ENCODE peak calls at places on chromosomes 5 and 9, in ten cellular contexts. One of them, this sample, is unnamed.

GRCh38 chr9:134328841-134329575 is 2.8 kb downstream of the RXRA start:
- DNase-seq in AG09319: no peak
- DNase-seq in AG10803: peak
- DNase-seq in SHP77: no peak
- DNase-seq in ecto neural progenitor cell: no peak
- DNase-seq in neural progenitor cell: peak
- DNase-seq in stimulated activated CD4-positive, alpha-beta T cell treated with anti-CD3 and anti-CD28 coated beads, Interleukin-15, amount 100 ng/mL, for 24 hours: no peak
- DNase-seq in left kidney: peak
- DNase-seq in choroid plexus epithelial cell: peak
- DNase-seq in cardiac muscle cell: peak
- DNase-seq in this sample: no peak

GRCh38 chr5:17381926-17382325 is 116.1 kb upstream of the TAF11L2 start:
- DNase-seq in cardiac muscle cell: no peak
- DNase-seq in stimulated activated CD4-positive, alpha-beta T cell treated with anti-CD3 and anti-CD28 coated beads, Interleukin-15, amount 100 ng/mL, for 24 hours: no peak
- DNase-seq in left kidney: no peak
- DNase-seq in AG09319: no peak
- DNase-seq in neural progenitor cell: no peak
- DNase-seq in SHP77: no peak
- DNase-seq in AG10803: no peak
- DNase-seq in choroid plexus epithelial cell: no peak
- DNase-seq in ecto neural progenitor cell: no peak
- DNase-seq in this sample: no peak

GRCh38 chr9:136160939-136161610 is 42.4 kb upstream of the TMEM250 start:
- DNase-seq in choroid plexus epithelial cell: no peak
- DNase-seq in AG09319: no peak
- DNase-seq in neural progenitor cell: no peak
- DNase-seq in stimulated activated CD4-positive, alpha-beta T cell treated with anti-CD3 and anti-CD28 coated beads, Interleukin-15, amount 100 ng/mL, for 24 hours: no peak
- DNase-seq in AG10803: no peak
- DNase-seq in SHP77: no peak
- DNase-seq in ecto neural progenitor cell: no peak
- DNase-seq in cardiac muscle cell: no peak
- DNase-seq in left kidney: peak
- DNase-seq in this sample: no peak

GRCh38 chr5:71932649-71933338 is 174.5 kb upstream of the MAP1B start:
- DNase-seq in AG10803: peak
- DNase-seq in SHP77: peak
- DNase-seq in left kidney: peak
- DNase-seq in AG09319: no peak
- DNase-seq in ecto neural progenitor cell: peak
- DNase-seq in cardiac muscle cell: peak
- DNase-seq in choroid plexus epithelial cell: peak
- DNase-seq in neural progenitor cell: peak
- DNase-seq in stimulated activated CD4-positive, alpha-beta T cell treated with anti-CD3 and anti-CD28 coated beads, Interleukin-15, amount 100 ng/mL, for 24 hours: no peak
- DNase-seq in this sample: peak

GRCh38 chr5:150487199-150488061 is 20.5 kb upstream of the NDST1 start:
- DNase-seq in AG10803: peak
- DNase-seq in stimulated activated CD4-positive, alpha-beta T cell treated with anti-CD3 and anti-CD28 coated beads, Interleukin-15, amount 100 ng/mL, for 24 hours: no peak
- DNase-seq in AG09319: no peak
- DNase-seq in cardiac muscle cell: no peak
- DNase-seq in choroid plexus epithelial cell: no peak
- DNase-seq in left kidney: peak
- DNase-seq in SHP77: peak
- DNase-seq in neural progenitor cell: no peak
- DNase-seq in ecto neural progenitor cell: no peak
- DNase-seq in this sample: no peak

GRCh38 chr9:70131296-70131695 is 87.6 kb downstream of the MAMDC2 start:
- DNase-seq in AG09319: no peak
- DNase-seq in cardiac muscle cell: no peak
- DNase-seq in neural progenitor cell: no peak
- DNase-seq in left kidney: no peak
- DNase-seq in AG10803: no peak
- DNase-seq in choroid plexus epithelial cell: no peak
- DNase-seq in SHP77: no peak
- DNase-seq in ecto neural progenitor cell: no peak
- DNase-seq in stimulated activated CD4-positive, alpha-beta T cell treated with anti-CD3 and anti-CD28 coated beads, Interleukin-15, amount 100 ng/mL, for 24 hours: no peak
- DNase-seq in this sample: no peak

GRCh38 chr5:171678631-171679030 is 107.0 kb upstream of the SMIM23 start:
- DNase-seq in choroid plexus epithelial cell: no peak
- DNase-seq in neural progenitor cell: no peak
- DNase-seq in cardiac muscle cell: no peak
- DNase-seq in AG10803: no peak
- DNase-seq in ecto neural progenitor cell: no peak
- DNase-seq in stimulated activated CD4-positive, alpha-beta T cell treated with anti-CD3 and anti-CD28 coated beads, Interleukin-15, amount 100 ng/mL, for 24 hours: no peak
- DNase-seq in AG09319: no peak
- DNase-seq in SHP77: no peak
- DNase-seq in left kidney: no peak
- DNase-seq in this sample: no peak

GRCh38 chr5:50711280-50711679 is 44.8 kb downstream of the PARP8 start:
- DNase-seq in left kidney: peak
- DNase-seq in AG09319: no peak
- DNase-seq in AG10803: peak
- DNase-seq in neural progenitor cell: no peak
- DNase-seq in cardiac muscle cell: no peak
- DNase-seq in ecto neural progenitor cell: no peak
- DNase-seq in SHP77: no peak
- DNase-seq in stimulated activated CD4-positive, alpha-beta T cell treated with anti-CD3 and anti-CD28 coated beads, Interleukin-15, amount 100 ng/mL, for 24 hours: peak
- DNase-seq in choroid plexus epithelial cell: peak
- DNase-seq in this sample: no peak

GRCh38 chr9:133448487-133448972 is 11.2 kb upstream of the CACFD1 start:
- DNase-seq in neural progenitor cell: no peak
- DNase-seq in cardiac muscle cell: peak
- DNase-seq in stimulated activated CD4-positive, alpha-beta T cell treated with anti-CD3 and anti-CD28 coated beads, Interleukin-15, amount 100 ng/mL, for 24 hours: no peak
- DNase-seq in AG10803: no peak
- DNase-seq in left kidney: no peak
- DNase-seq in ecto neural progenitor cell: no peak
- DNase-seq in AG09319: no peak
- DNase-seq in choroid plexus epithelial cell: no peak
- DNase-seq in SHP77: no peak
- DNase-seq in this sample: no peak

GRCh38 chr5:42374722-42375273 is 48.4 kb upstream of the GHR start:
- DNase-seq in cardiac muscle cell: no peak
- DNase-seq in choroid plexus epithelial cell: no peak
- DNase-seq in left kidney: no peak
- DNase-seq in SHP77: no peak
- DNase-seq in AG09319: no peak
- DNase-seq in ecto neural progenitor cell: no peak
- DNase-seq in AG10803: no peak
- DNase-seq in stimulated activated CD4-positive, alpha-beta T cell treated with anti-CD3 and anti-CD28 coated beads, Interleukin-15, amount 100 ng/mL, for 24 hours: no peak
- DNase-seq in neural progenitor cell: no peak
- DNase-seq in this sample: no peak

GRCh38 chr9:132447346-132447745 is 37.3 kb downstream of the CFAP77 start:
- DNase-seq in left kidney: peak
- DNase-seq in ecto neural progenitor cell: peak
- DNase-seq in stimulated activated CD4-positive, alpha-beta T cell treated with anti-CD3 and anti-CD28 coated beads, Interleukin-15, amount 100 ng/mL, for 24 hours: no peak
- DNase-seq in neural progenitor cell: peak
- DNase-seq in AG09319: no peak
- DNase-seq in choroid plexus epithelial cell: peak
- DNase-seq in SHP77: no peak
- DNase-seq in cardiac muscle cell: peak
- DNase-seq in AG10803: no peak
- DNase-seq in this sample: no peak

GRCh38 chr5:141632650-141633049 is 4.0 kb downstream of the HDAC3 start:
- DNase-seq in left kidney: no peak
- DNase-seq in stimulated activated CD4-positive, alpha-beta T cell treated with anti-CD3 and anti-CD28 coated beads, Interleukin-15, amount 100 ng/mL, for 24 hours: no peak
- DNase-seq in cardiac muscle cell: no peak
- DNase-seq in ecto neural progenitor cell: no peak
- DNase-seq in SHP77: no peak
- DNase-seq in AG10803: no peak
- DNase-seq in choroid plexus epithelial cell: no peak
- DNase-seq in AG09319: no peak
- DNase-seq in neural progenitor cell: no peak
- DNase-seq in this sample: no peak

GRCh38 chr5:96572864-96573512 is 89.2 kb upstream of the CAST start:
- DNase-seq in choroid plexus epithelial cell: peak
- DNase-seq in neural progenitor cell: no peak
- DNase-seq in stimulated activated CD4-positive, alpha-beta T cell treated with anti-CD3 and anti-CD28 coated beads, Interleukin-15, amount 100 ng/mL, for 24 hours: no peak
- DNase-seq in cardiac muscle cell: no peak
- DNase-seq in ecto neural progenitor cell: no peak
- DNase-seq in AG10803: peak
- DNase-seq in SHP77: no peak
- DNase-seq in AG09319: peak
- DNase-seq in left kidney: no peak
- DNase-seq in this sample: peak

GRCh38 chr5:134436523-134437339 is 25.1 kb upstream of the CDKN2AIPNL start:
- DNase-seq in AG10803: peak
- DNase-seq in choroid plexus epithelial cell: peak
- DNase-seq in ecto neural progenitor cell: no peak
- DNase-seq in SHP77: peak
- DNase-seq in left kidney: peak
- DNase-seq in neural progenitor cell: no peak
- DNase-seq in cardiac muscle cell: peak
- DNase-seq in AG09319: no peak
- DNase-seq in stimulated activated CD4-positive, alpha-beta T cell treated with anti-CD3 and anti-CD28 coated beads, Interleukin-15, amount 100 ng/mL, for 24 hours: peak
- DNase-seq in this sample: peak

GRCh38 chr9:107894572-107895261 is 405.1 kb upstream of the KLF4 start:
- DNase-seq in left kidney: peak
- DNase-seq in AG09319: peak
- DNase-seq in choroid plexus epithelial cell: no peak
- DNase-seq in AG10803: peak
- DNase-seq in neural progenitor cell: no peak
- DNase-seq in SHP77: no peak
- DNase-seq in cardiac muscle cell: no peak
- DNase-seq in stimulated activated CD4-positive, alpha-beta T cell treated with anti-CD3 and anti-CD28 coated beads, Interleukin-15, amount 100 ng/mL, for 24 hours: no peak
- DNase-seq in ecto neural progenitor cell: no peak
- DNase-seq in this sample: peak

GRCh38 chr5:124599048-124599973 is 147.1 kb downstream of the ZNF608 start:
- DNase-seq in choroid plexus epithelial cell: peak
- DNase-seq in AG10803: peak
- DNase-seq in cardiac muscle cell: peak
- DNase-seq in stimulated activated CD4-positive, alpha-beta T cell treated with anti-CD3 and anti-CD28 coated beads, Interleukin-15, amount 100 ng/mL, for 24 hours: no peak
- DNase-seq in AG09319: no peak
- DNase-seq in left kidney: peak
- DNase-seq in ecto neural progenitor cell: no peak
- DNase-seq in neural progenitor cell: no peak
- DNase-seq in SHP77: peak
- DNase-seq in this sample: no peak

GRCh38 chr5:81657386-81657785 is 93.5 kb downstream of the SSBP2 start:
- DNase-seq in cardiac muscle cell: no peak
- DNase-seq in AG09319: no peak
- DNase-seq in choroid plexus epithelial cell: no peak
- DNase-seq in neural progenitor cell: no peak
- DNase-seq in left kidney: peak
- DNase-seq in AG10803: no peak
- DNase-seq in ecto neural progenitor cell: no peak
- DNase-seq in SHP77: no peak
- DNase-seq in stimulated activated CD4-positive, alpha-beta T cell treated with anti-CD3 and anti-CD28 coated beads, Interleukin-15, amount 100 ng/mL, for 24 hours: no peak
- DNase-seq in this sample: no peak

GRCh38 chr9:91193658-91194391 is 167.9 kb downstream of the AUH start:
- DNase-seq in SHP77: no peak
- DNase-seq in left kidney: peak
- DNase-seq in ecto neural progenitor cell: peak
- DNase-seq in stimulated activated CD4-positive, alpha-beta T cell treated with anti-CD3 and anti-CD28 coated beads, Interleukin-15, amount 100 ng/mL, for 24 hours: peak
- DNase-seq in cardiac muscle cell: peak
- DNase-seq in neural progenitor cell: peak
- DNase-seq in AG10803: peak
- DNase-seq in choroid plexus epithelial cell: peak
- DNase-seq in AG09319: peak
- DNase-seq in this sample: no peak

GRCh38 chr9:37408933-37409710 is 13.4 kb upstream of the GRHPR start:
- DNase-seq in cardiac muscle cell: no peak
- DNase-seq in ecto neural progenitor cell: no peak
- DNase-seq in AG10803: no peak
- DNase-seq in left kidney: no peak
- DNase-seq in neural progenitor cell: no peak
- DNase-seq in AG09319: no peak
- DNase-seq in stimulated activated CD4-positive, alpha-beta T cell treated with anti-CD3 and anti-CD28 coated beads, Interleukin-15, amount 100 ng/mL, for 24 hours: peak
- DNase-seq in SHP77: no peak
- DNase-seq in choroid plexus epithelial cell: no peak
- DNase-seq in this sample: no peak

GRCh38 chr5:14917719-14918118 is 46.1 kb upstream of the ANKH start:
- DNase-seq in AG10803: peak
- DNase-seq in ecto neural progenitor cell: no peak
- DNase-seq in AG09319: peak
- DNase-seq in left kidney: peak
- DNase-seq in stimulated activated CD4-positive, alpha-beta T cell treated with anti-CD3 and anti-CD28 coated beads, Interleukin-15, amount 100 ng/mL, for 24 hours: no peak
- DNase-seq in SHP77: no peak
- DNase-seq in neural progenitor cell: no peak
- DNase-seq in cardiac muscle cell: no peak
- DNase-seq in choroid plexus epithelial cell: no peak
- DNase-seq in this sample: peak

GRCh38 chr9:134381671-134382505 is 55.6 kb downstream of the RXRA start:
- DNase-seq in stimulated activated CD4-positive, alpha-beta T cell treated with anti-CD3 and anti-CD28 coated beads, Interleukin-15, amount 100 ng/mL, for 24 hours: peak
- DNase-seq in SHP77: no peak
- DNase-seq in ecto neural progenitor cell: no peak
- DNase-seq in left kidney: no peak
- DNase-seq in neural progenitor cell: no peak
- DNase-seq in choroid plexus epithelial cell: peak
- DNase-seq in AG09319: no peak
- DNase-seq in cardiac muscle cell: no peak
- DNase-seq in AG10803: no peak
- DNase-seq in this sample: no peak

GRCh38 chr5:34570721-34571379 is 85.3 kb upstream of the RAI14 start:
- DNase-seq in cardiac muscle cell: no peak
- DNase-seq in ecto neural progenitor cell: no peak
- DNase-seq in left kidney: peak
- DNase-seq in choroid plexus epithelial cell: peak
- DNase-seq in stimulated activated CD4-positive, alpha-beta T cell treated with anti-CD3 and anti-CD28 coated beads, Interleukin-15, amount 100 ng/mL, for 24 hours: no peak
- DNase-seq in AG10803: peak
- DNase-seq in SHP77: no peak
- DNase-seq in AG09319: peak
- DNase-seq in neural progenitor cell: no peak
- DNase-seq in this sample: peak

GRCh38 chr5:683619-684481 is 9.3 kb downstream of the TPPP start:
- DNase-seq in stimulated activated CD4-positive, alpha-beta T cell treated with anti-CD3 and anti-CD28 coated beads, Interleukin-15, amount 100 ng/mL, for 24 hours: no peak
- DNase-seq in left kidney: no peak
- DNase-seq in AG09319: no peak
- DNase-seq in ecto neural progenitor cell: peak
- DNase-seq in choroid plexus epithelial cell: no peak
- DNase-seq in cardiac muscle cell: no peak
- DNase-seq in SHP77: no peak
- DNase-seq in neural progenitor cell: no peak
- DNase-seq in AG10803: no peak
- DNase-seq in this sample: no peak

GRCh38 chr9:98256632-98257218 is 1.3 kb upstream of the TBC1D2 start:
- DNase-seq in choroid plexus epithelial cell: peak
- DNase-seq in SHP77: peak
- DNase-seq in neural progenitor cell: peak
- DNase-seq in AG10803: no peak
- DNase-seq in AG09319: no peak
- DNase-seq in left kidney: peak
- DNase-seq in ecto neural progenitor cell: no peak
- DNase-seq in stimulated activated CD4-positive, alpha-beta T cell treated with anti-CD3 and anti-CD28 coated beads, Interleukin-15, amount 100 ng/mL, for 24 hours: peak
- DNase-seq in cardiac muscle cell: no peak
- DNase-seq in this sample: no peak

GRCh38 chr9:124297553-124297905 is 39.8 kb downstream of the NEK6 start:
- DNase-seq in stimulated activated CD4-positive, alpha-beta T cell treated with anti-CD3 and anti-CD28 coated beads, Interleukin-15, amount 100 ng/mL, for 24 hours: no peak
- DNase-seq in neural progenitor cell: peak
- DNase-seq in ecto neural progenitor cell: no peak
- DNase-seq in AG09319: peak
- DNase-seq in AG10803: peak
- DNase-seq in choroid plexus epithelial cell: peak
- DNase-seq in cardiac muscle cell: no peak
- DNase-seq in SHP77: no peak
- DNase-seq in left kidney: peak
- DNase-seq in this sample: peak

GRCh38 chr5:157718529-157718928 is 12.7 kb upstream of the THG1L start:
- DNase-seq in left kidney: peak
- DNase-seq in stimulated activated CD4-positive, alpha-beta T cell treated with anti-CD3 and anti-CD28 coated beads, Interleukin-15, amount 100 ng/mL, for 24 hours: peak
- DNase-seq in choroid plexus epithelial cell: peak
- DNase-seq in neural progenitor cell: peak
- DNase-seq in SHP77: no peak
- DNase-seq in cardiac muscle cell: peak
- DNase-seq in AG10803: peak
- DNase-seq in AG09319: peak
- DNase-seq in ecto neural progenitor cell: no peak
- DNase-seq in this sample: peak

This sample was measured in fibroblast of the conjunctiva.